ENCODE peak calls at places on chromosomes 5 and 9, in nine cellular contexts. One of them, this sample, is unnamed.

GRCh38 chr5:128764910-128765309 is 200.4 kb upstream of the SLC27A6 start:
- DNase-seq in endodermal cell: no peak
- DNase-seq in HFF-Myc: no peak
- DNase-seq in PC-9: no peak
- DNase-seq in GM06990: no peak
- DNase-seq in fibroblast of the aortic adventitia: peak
- DNase-seq in nephron progenitor cell: no peak
- DNase-seq in psoas muscle: no peak
- DNase-seq in tibial nerve: no peak
- DNase-seq in this sample: no peak

GRCh38 chr9:2560175-2560574 is 61.4 kb upstream of the VLDLR start:
- DNase-seq in endodermal cell: peak
- DNase-seq in HFF-Myc: no peak
- DNase-seq in PC-9: no peak
- DNase-seq in GM06990: no peak
- DNase-seq in fibroblast of the aortic adventitia: no peak
- DNase-seq in nephron progenitor cell: no peak
- DNase-seq in psoas muscle: no peak
- DNase-seq in tibial nerve: no peak
- DNase-seq in this sample: no peak

GRCh38 chr9:109139851-109140250 is 20.1 kb upstream of the TMEM245 start:
- DNase-seq in endodermal cell: no peak
- DNase-seq in HFF-Myc: no peak
- DNase-seq in PC-9: no peak
- DNase-seq in GM06990: no peak
- DNase-seq in fibroblast of the aortic adventitia: no peak
- DNase-seq in nephron progenitor cell: no peak
- DNase-seq in psoas muscle: no peak
- DNase-seq in tibial nerve: no peak
- DNase-seq in this sample: no peak

GRCh38 chr9:133429641-133430161 is 7.5 kb downstream of the ADAMTS13 start:
- DNase-seq in endodermal cell: peak
- DNase-seq in HFF-Myc: no peak
- DNase-seq in PC-9: no peak
- DNase-seq in GM06990: no peak
- DNase-seq in fibroblast of the aortic adventitia: no peak
- DNase-seq in nephron progenitor cell: peak
- DNase-seq in psoas muscle: no peak
- DNase-seq in tibial nerve: no peak
- DNase-seq in this sample: peak

GRCh38 chr9:135183538-135184153 is 96.2 kb downstream of the OLFM1 start:
- DNase-seq in endodermal cell: no peak
- DNase-seq in HFF-Myc: no peak
- DNase-seq in PC-9: no peak
- DNase-seq in GM06990: no peak
- DNase-seq in fibroblast of the aortic adventitia: no peak
- DNase-seq in nephron progenitor cell: no peak
- DNase-seq in psoas muscle: no peak
- DNase-seq in tibial nerve: no peak
- DNase-seq in this sample: no peak

GRCh38 chr5:179231309-179231708 is 114.0 kb downstream of the ADAMTS2 start:
- DNase-seq in endodermal cell: peak
- DNase-seq in HFF-Myc: no peak
- DNase-seq in PC-9: no peak
- DNase-seq in GM06990: no peak
- DNase-seq in fibroblast of the aortic adventitia: no peak
- DNase-seq in nephron progenitor cell: no peak
- DNase-seq in psoas muscle: no peak
- DNase-seq in tibial nerve: no peak
- DNase-seq in this sample: no peak

GRCh38 chr9:125747053-125747764 is at the start of gene PBX3:
- DNase-seq in endodermal cell: peak
- DNase-seq in HFF-Myc: no peak
- DNase-seq in PC-9: no peak
- DNase-seq in GM06990: peak
- DNase-seq in fibroblast of the aortic adventitia: peak
- DNase-seq in nephron progenitor cell: peak
- DNase-seq in psoas muscle: peak
- DNase-seq in tibial nerve: no peak
- DNase-seq in this sample: peak

GRCh38 chr5:74640450-74641013 is at the start of gene ENC1:
- DNase-seq in endodermal cell: peak
- DNase-seq in HFF-Myc: peak
- DNase-seq in PC-9: peak
- DNase-seq in GM06990: peak
- DNase-seq in fibroblast of the aortic adventitia: peak
- DNase-seq in nephron progenitor cell: peak
- DNase-seq in psoas muscle: peak
- DNase-seq in tibial nerve: peak
- DNase-seq in this sample: peak

GRCh38 chr9:89872426-89872912 is 267.7 kb downstream of the GADD45G start:
- DNase-seq in endodermal cell: peak
- DNase-seq in HFF-Myc: no peak
- DNase-seq in PC-9: no peak
- DNase-seq in GM06990: no peak
- DNase-seq in fibroblast of the aortic adventitia: no peak
- DNase-seq in nephron progenitor cell: no peak
- DNase-seq in psoas muscle: no peak
- DNase-seq in tibial nerve: no peak
- DNase-seq in this sample: no peak

GRCh38 chr5:156753846-156754245 is 96.2 kb upstream of the PPP1R2B start:
- DNase-seq in endodermal cell: no peak
- DNase-seq in HFF-Myc: no peak
- DNase-seq in PC-9: no peak
- DNase-seq in GM06990: no peak
- DNase-seq in fibroblast of the aortic adventitia: no peak
- DNase-seq in nephron progenitor cell: no peak
- DNase-seq in psoas muscle: no peak
- DNase-seq in tibial nerve: no peak
- DNase-seq in this sample: no peak

GRCh38 chr5:73135429-73136276 is 15.3 kb downstream of the TMEM171 start:
- DNase-seq in endodermal cell: peak
- DNase-seq in HFF-Myc: peak
- DNase-seq in PC-9: no peak
- DNase-seq in GM06990: no peak
- DNase-seq in fibroblast of the aortic adventitia: peak
- DNase-seq in nephron progenitor cell: peak
- DNase-seq in psoas muscle: no peak
- DNase-seq in tibial nerve: peak
- DNase-seq in this sample: no peak

GRCh38 chr5:67182406-67182805 is 14.2 kb downstream of the CD180 start:
- DNase-seq in endodermal cell: peak
- DNase-seq in HFF-Myc: peak
- DNase-seq in PC-9: no peak
- DNase-seq in GM06990: no peak
- DNase-seq in fibroblast of the aortic adventitia: peak
- DNase-seq in nephron progenitor cell: peak
- DNase-seq in psoas muscle: peak
- DNase-seq in tibial nerve: peak
- DNase-seq in this sample: no peak

GRCh38 chr5:143006511-143006910 is 236.3 kb downstream of the ARHGAP26 start:
- DNase-seq in endodermal cell: no peak
- DNase-seq in HFF-Myc: no peak
- DNase-seq in PC-9: no peak
- DNase-seq in GM06990: no peak
- DNase-seq in fibroblast of the aortic adventitia: no peak
- DNase-seq in nephron progenitor cell: no peak
- DNase-seq in psoas muscle: no peak
- DNase-seq in tibial nerve: no peak
- DNase-seq in this sample: no peak

GRCh38 chr5:143008032-143008431 is 237.9 kb downstream of the ARHGAP26 start:
- DNase-seq in endodermal cell: no peak
- DNase-seq in HFF-Myc: no peak
- DNase-seq in PC-9: no peak
- DNase-seq in GM06990: no peak
- DNase-seq in fibroblast of the aortic adventitia: no peak
- DNase-seq in nephron progenitor cell: no peak
- DNase-seq in psoas muscle: no peak
- DNase-seq in tibial nerve: no peak
- DNase-seq in this sample: no peak

GRCh38 chr5:143010335-143010734 is 240.2 kb downstream of the ARHGAP26 start:
- DNase-seq in endodermal cell: no peak
- DNase-seq in HFF-Myc: no peak
- DNase-seq in PC-9: no peak
- DNase-seq in GM06990: no peak
- DNase-seq in fibroblast of the aortic adventitia: no peak
- DNase-seq in nephron progenitor cell: no peak
- DNase-seq in psoas muscle: no peak
- DNase-seq in tibial nerve: no peak
- DNase-seq in this sample: no peak

GRCh38 chr5:143011621-143012020 is 241.4 kb downstream of the ARHGAP26 start:
- DNase-seq in endodermal cell: no peak
- DNase-seq in HFF-Myc: no peak
- DNase-seq in PC-9: no peak
- DNase-seq in GM06990: no peak
- DNase-seq in fibroblast of the aortic adventitia: peak
- DNase-seq in nephron progenitor cell: no peak
- DNase-seq in psoas muscle: no peak
- DNase-seq in tibial nerve: no peak
- DNase-seq in this sample: no peak

DNA sequence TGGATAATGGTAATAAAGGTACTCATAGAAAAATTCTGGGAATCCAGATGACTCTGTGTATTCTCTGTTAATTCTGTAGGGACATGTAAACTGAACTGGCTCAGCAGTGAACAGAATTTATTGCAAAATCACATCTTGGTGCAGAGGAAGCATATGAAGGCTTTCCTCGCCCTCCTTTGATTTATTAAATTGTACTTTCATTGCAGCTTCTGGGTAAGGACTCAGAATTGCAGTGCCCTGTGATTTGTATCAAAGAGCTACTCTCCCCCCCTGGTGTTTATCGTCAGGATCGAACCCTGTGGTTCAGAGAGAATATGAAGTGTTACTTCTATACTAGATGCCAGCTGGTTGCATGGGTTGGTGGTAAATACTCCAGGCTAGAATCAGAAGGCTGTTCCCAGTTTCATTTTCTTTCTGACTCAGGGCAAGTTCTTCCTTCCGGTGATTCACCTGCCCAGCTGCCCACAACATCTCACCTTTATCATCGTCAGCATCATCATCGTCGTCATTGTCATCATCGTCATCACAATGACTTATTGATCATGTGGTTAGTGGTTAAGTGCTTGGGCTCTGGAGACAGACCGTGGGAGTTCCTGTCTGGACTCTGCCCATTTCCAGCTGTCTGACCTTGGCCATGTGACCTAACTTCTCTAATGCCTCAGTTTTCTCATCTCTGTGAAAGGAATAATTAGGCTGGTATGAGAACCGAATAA is 238.8 kb downstream of the ARHGAP26 start:
- DNase-seq in endodermal cell: no peak
- DNase-seq in HFF-Myc: peak
- DNase-seq in PC-9: peak
- DNase-seq in GM06990: peak
- DNase-seq in fibroblast of the aortic adventitia: peak
- DNase-seq in nephron progenitor cell: no peak
- DNase-seq in psoas muscle: no peak
- DNase-seq in tibial nerve: peak
- DNase-seq in this sample: no peak
- TF ChIP-seq CTCF in endodermal cell: no peak
- TF ChIP-seq CTCF in HFF-Myc: no peak
- TF ChIP-seq CTCF in PC-9: no peak
- TF ChIP-seq CTCF in GM06990: peak
- TF ChIP-seq CTCF in fibroblast of the aortic adventitia: no peak
- TF ChIP-seq CTCF in nephron progenitor cell: no peak
- TF ChIP-seq CTCF in psoas muscle: no peak
- TF ChIP-seq CTCF in tibial nerve: no peak
- TF ChIP-seq CTCF in this sample: no peak

GRCh38 chr5:71922584-71923106 is 184.6 kb upstream of the MAP1B start:
- DNase-seq in endodermal cell: peak
- DNase-seq in HFF-Myc: no peak
- DNase-seq in PC-9: peak
- DNase-seq in GM06990: no peak
- DNase-seq in fibroblast of the aortic adventitia: peak
- DNase-seq in nephron progenitor cell: no peak
- DNase-seq in psoas muscle: no peak
- DNase-seq in tibial nerve: no peak
- DNase-seq in this sample: no peak
- TF ChIP-seq CTCF in endodermal cell: no peak
- TF ChIP-seq CTCF in HFF-Myc: no peak
- TF ChIP-seq CTCF in PC-9: no peak
- TF ChIP-seq CTCF in GM06990: no peak
- TF ChIP-seq CTCF in fibroblast of the aortic adventitia: peak
- TF ChIP-seq CTCF in nephron progenitor cell: no peak
- TF ChIP-seq CTCF in psoas muscle: no peak
- TF ChIP-seq CTCF in tibial nerve: no peak
- TF ChIP-seq CTCF in this sample: no peak

DNA sequence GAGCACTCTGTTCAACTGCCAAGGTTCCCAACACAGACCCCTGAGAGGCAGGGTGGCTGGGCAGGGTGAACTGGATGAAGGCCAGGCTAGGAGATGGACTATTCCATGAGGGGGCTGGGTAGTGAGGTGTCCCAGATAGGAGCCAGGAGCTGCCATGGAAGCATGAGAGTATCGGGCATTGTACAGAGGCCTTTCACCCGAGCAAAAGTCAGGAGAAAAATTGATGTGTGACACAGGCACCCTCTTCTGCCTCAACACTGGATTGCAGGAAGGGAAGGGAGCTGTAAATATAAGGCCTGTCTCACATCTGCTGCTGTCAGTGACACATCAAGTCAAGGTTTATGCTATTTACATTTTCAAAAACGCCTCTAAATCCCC is 74.6 kb downstream of the UBAP1 start:
- DNase-seq in endodermal cell: no peak
- DNase-seq in HFF-Myc: no peak
- DNase-seq in PC-9: no peak
- DNase-seq in GM06990: no peak
- DNase-seq in fibroblast of the aortic adventitia: peak
- DNase-seq in nephron progenitor cell: no peak
- DNase-seq in psoas muscle: no peak
- DNase-seq in tibial nerve: no peak
- DNase-seq in this sample: no peak
- TF ChIP-seq CTCF in endodermal cell: no peak
- TF ChIP-seq CTCF in HFF-Myc: no peak
- TF ChIP-seq CTCF in PC-9: no peak
- TF ChIP-seq CTCF in GM06990: no peak
- TF ChIP-seq CTCF in fibroblast of the aortic adventitia: peak
- TF ChIP-seq CTCF in nephron progenitor cell: no peak
- TF ChIP-seq CTCF in psoas muscle: peak
- TF ChIP-seq CTCF in tibial nerve: peak
- TF ChIP-seq CTCF in this sample: no peak

DNA sequence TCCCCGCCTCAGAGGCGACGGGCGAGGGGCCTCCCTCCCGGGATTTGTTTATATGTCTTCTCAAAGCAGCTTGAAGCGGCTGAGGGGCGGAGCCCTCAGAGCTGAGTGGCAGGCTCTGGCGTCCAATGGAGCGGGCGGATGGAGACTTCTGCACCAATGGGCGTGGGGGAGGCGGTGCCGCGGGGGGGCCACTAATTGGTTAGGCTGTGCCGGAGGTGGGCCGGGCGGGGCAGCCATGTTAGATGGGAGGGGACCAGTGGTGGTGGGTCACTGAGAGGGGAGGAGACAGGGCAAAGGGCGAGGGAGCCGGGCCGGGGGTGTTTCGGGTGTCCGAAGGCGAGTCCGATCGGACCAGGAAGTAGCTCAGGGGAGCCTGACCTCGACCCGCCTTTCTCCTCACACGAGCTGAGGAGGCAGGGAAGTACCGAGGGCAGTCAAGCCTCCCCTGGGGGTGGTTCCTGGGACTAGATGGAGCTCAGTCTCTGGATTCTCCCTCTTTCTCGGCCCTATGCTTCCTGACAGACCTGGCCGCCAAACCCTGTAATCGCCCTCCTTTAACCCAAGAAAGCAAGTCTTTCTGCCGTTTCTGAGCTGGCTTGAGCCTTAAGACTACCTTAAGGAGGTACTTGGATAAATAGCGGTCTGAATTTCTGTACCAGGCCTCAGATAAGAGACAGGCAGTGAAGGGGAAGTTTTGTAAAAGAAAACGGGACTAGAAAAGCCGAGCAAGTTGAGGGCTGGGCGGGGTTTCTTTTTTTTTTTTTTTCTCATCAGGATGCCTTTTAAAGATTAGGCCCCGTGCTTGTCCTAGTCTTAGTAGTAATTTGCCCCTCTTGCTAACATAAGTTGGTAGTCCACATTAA is 1.1 kb downstream of the CREBRF start:
- DNase-seq in endodermal cell: peak
- DNase-seq in HFF-Myc: peak
- DNase-seq in PC-9: peak
- DNase-seq in GM06990: peak
- DNase-seq in fibroblast of the aortic adventitia: peak
- DNase-seq in nephron progenitor cell: peak
- DNase-seq in psoas muscle: peak
- DNase-seq in tibial nerve: peak
- DNase-seq in this sample: peak
- TF ChIP-seq CTCF in endodermal cell: peak
- TF ChIP-seq CTCF in HFF-Myc: peak
- TF ChIP-seq CTCF in PC-9: no peak
- TF ChIP-seq CTCF in GM06990: no peak
- TF ChIP-seq CTCF in fibroblast of the aortic adventitia: peak
- TF ChIP-seq CTCF in nephron progenitor cell: no peak
- TF ChIP-seq CTCF in psoas muscle: no peak
- TF ChIP-seq CTCF in tibial nerve: peak
- TF ChIP-seq CTCF in this sample: no peak